ENCODE peak calls at places on chromosomes 1 and 21, in six cellular contexts. A is heart left ventricle, J is spleen, L is prostate gland, S is suprapubic skin, M is HCT116. T is an unnamed sample.

GRCh38 chr1:177208920-177209319 is 38.2 kb downstream of the BRINP2 start:
- DNase-seq in A (no peak), J (no peak), L (no peak), S (no peak), M (no peak), T (no peak)

GRCh38 chr1:202649553-202650392 is 60.5 kb downstream of the SYT2 start:
- DNase-seq in A (no peak), J (peak), L (no peak), S (no peak), M (no peak), T (no peak)

GRCh38 chr1:3411806-3412205 is 42.7 kb upstream of the ARHGEF16 start:
- DNase-seq in A (no peak), J (no peak), L (no peak), S (no peak), M (no peak), T (no peak)

GRCh38 chr1:110673197-110673701 is 1.5 kb downstream of the KCNA3 start:
- DNase-seq in A (no peak), J (peak), L (no peak), S (no peak), M (no peak), T (no peak)

GRCh38 chr1:63643926-63644325 is 50.7 kb downstream of the PGM1 start:
- DNase-seq in A (peak), J (no peak), L (no peak), S (no peak), M (no peak), T (no peak)

GRCh38 chr1:231844986-231845502 is 218.5 kb downstream of the DISC1 start:
- DNase-seq in A (no peak), J (no peak), L (no peak), S (no peak), M (no peak), T (no peak)

GRCh38 chr1:150332651-150333290 is 11.4 kb downstream of the PRPF3 start:
- DNase-seq in A (no peak), J (no peak), L (no peak), S (no peak), M (no peak), T (no peak)

GRCh38 chr1:90174246-90174645 is 179.3 kb downstream of the ZNF326 start:
- DNase-seq in A (no peak), J (no peak), L (no peak), S (no peak), M (no peak), T (no peak)

GRCh38 chr21:35349378-35350080 is 300.4 kb upstream of the RUNX1 start:
- DNase-seq in A (no peak), J (no peak), L (peak), S (no peak), M (no peak), T (no peak)

GRCh38 chr1:233732206-233732605 is 118.3 kb downstream of the KCNK1 start:
- DNase-seq in A (no peak), J (no peak), L (no peak), S (no peak), M (no peak), T (no peak)

GRCh38 chr1:156725683-156726280 is 2.5 kb upstream of the METTL25B start:
- DNase-seq in A (peak), J (peak), L (peak), S (peak), M (peak), T (peak)

GRCh38 chr1:179882253-179883039 is at the start of gene TOR1AIP1:
- DNase-seq in A (peak), J (peak), L (peak), S (peak), M (peak), T (peak)
- TF ChIP-seq POLR2A in A (peak), J (peak), L (peak), S (peak), M (no peak), T (peak)

GRCh38 chr1:234987415-234988159 is 141.1 kb downstream of the TOMM20 start:
- DNase-seq in A (peak), J (no peak), L (peak), S (peak), M (no peak), T (peak)
- H3K27ac ChIP-seq in A (peak), J (peak), L (peak), S (peak), M (no peak), T (peak)

GRCh38 chr1:200302893-200303250 is 107.0 kb downstream of the ZNF281 start:
- DNase-seq in A (peak), J (no peak), L (no peak), S (no peak), M (no peak), T (peak)
- TF ChIP-seq CTCF in A (no peak), J (no peak), L (no peak), S (no peak), M (peak), T (no peak)

GRCh38 chr1:1574721-1575537 is at the start of gene SSU72:
- DNase-seq in A (peak), J (peak), L (peak), S (peak), M (peak), T (peak)
- TF ChIP-seq POLR2A in A (peak), J (peak), L (peak), S (no peak), M (no peak), T (peak)

DNA sequence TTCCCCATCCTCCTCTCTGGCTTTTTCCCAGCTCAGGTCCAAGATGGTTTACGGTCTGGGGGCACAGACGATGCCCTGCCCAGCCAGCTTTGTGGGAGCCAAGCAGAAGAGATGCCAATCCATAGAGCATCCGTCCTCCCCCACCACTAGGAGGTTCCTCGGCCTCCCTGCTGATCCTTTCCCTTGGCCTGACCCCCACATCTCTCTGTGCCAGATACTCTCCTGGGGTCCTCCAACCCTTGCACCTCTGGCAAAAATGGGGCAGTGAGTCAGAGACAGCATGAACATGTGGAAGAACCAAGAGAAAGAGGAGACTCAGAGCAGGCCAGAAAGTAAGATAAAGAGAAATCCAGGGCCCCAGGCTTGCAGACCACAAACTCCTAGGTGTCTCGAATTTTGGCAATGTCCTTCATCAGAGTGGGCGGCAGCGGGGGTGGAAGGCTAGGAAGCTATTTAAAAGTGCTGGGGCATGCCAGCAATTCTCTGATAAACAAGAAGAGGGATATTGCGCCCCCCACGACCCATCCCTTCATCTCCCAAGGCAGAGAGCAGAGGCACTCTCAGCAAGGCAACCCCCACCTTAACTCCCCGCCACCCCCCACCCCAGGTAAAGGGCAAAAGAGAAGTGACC is 11.4 kb downstream of the BLACAT1 start:
- DNase-seq in A (no peak), J (no peak), L (no peak), S (no peak), M (no peak), T (no peak)
- H3K27ac ChIP-seq in A (no peak), J (no peak), L (no peak), S (no peak), M (no peak), T (no peak)